ENCODE peak calls at places on chromosomes 5 and 9, in eight cellular contexts. One of them, this sample, is unnamed.

GRCh38 chr9:124673063-124673462 is 98.0 kb downstream of the NR6A1 start:
- DNase-seq in lower leg skin: no peak
- DNase-seq in A172: no peak
- DNase-seq in NCI-H510A: no peak
- DNase-seq in GM04504: no peak
- DNase-seq in COLO829: no peak
- DNase-seq in GM20000: no peak
- DNase-seq in CD4-positive, CD25-positive, alpha-beta regulatory T cell: no peak
- DNase-seq in this sample: no peak

GRCh38 chr5:54470677-54471076 is 15.2 kb downstream of the HSPB3 start:
- DNase-seq in CD4-positive, CD25-positive, alpha-beta regulatory T cell: no peak
- DNase-seq in GM20000: no peak
- DNase-seq in lower leg skin: no peak
- DNase-seq in GM04504: peak; percentile 59
- DNase-seq in A172: no peak
- DNase-seq in COLO829: no peak
- DNase-seq in NCI-H510A: no peak
- DNase-seq in this sample: no peak

GRCh38 chr9:25827626-25828025 is 149.4 kb upstream of the TUSC1 start:
- DNase-seq in lower leg skin: no peak
- DNase-seq in COLO829: no peak
- DNase-seq in CD4-positive, CD25-positive, alpha-beta regulatory T cell: no peak
- DNase-seq in GM04504: no peak
- DNase-seq in GM20000: no peak
- DNase-seq in A172: no peak
- DNase-seq in NCI-H510A: no peak
- DNase-seq in this sample: no peak

GRCh38 chr5:90575712-90576111 is 17.1 kb downstream of the ADGRV1 start:
- DNase-seq in CD4-positive, CD25-positive, alpha-beta regulatory T cell: no peak
- DNase-seq in A172: no peak
- DNase-seq in lower leg skin: no peak
- DNase-seq in GM20000: no peak
- DNase-seq in NCI-H510A: no peak
- DNase-seq in GM04504: no peak
- DNase-seq in COLO829: no peak
- DNase-seq in this sample: no peak

GRCh38 chr5:9337908-9338307 is 208.0 kb downstream of the SEMA5A start:
- DNase-seq in NCI-H510A: no peak
- DNase-seq in GM04504: peak; percentile 77
- DNase-seq in lower leg skin: no peak
- DNase-seq in GM20000: no peak
- DNase-seq in A172: peak; percentile 81
- DNase-seq in COLO829: peak; percentile 11
- DNase-seq in CD4-positive, CD25-positive, alpha-beta regulatory T cell: no peak
- DNase-seq in this sample: no peak

GRCh38 chr5:172305380-172305779 is 21.8 kb upstream of the UBTD2 start:
- DNase-seq in GM20000: no peak
- DNase-seq in CD4-positive, CD25-positive, alpha-beta regulatory T cell: no peak
- DNase-seq in lower leg skin: no peak
- DNase-seq in COLO829: no peak
- DNase-seq in GM04504: no peak
- DNase-seq in NCI-H510A: no peak
- DNase-seq in A172: no peak
- DNase-seq in this sample: no peak

GRCh38 chr9:109923371-109923770 is 143.4 kb downstream of the PALM2AKAP2 start:
- DNase-seq in GM04504: no peak
- DNase-seq in A172: no peak
- DNase-seq in lower leg skin: no peak
- DNase-seq in CD4-positive, CD25-positive, alpha-beta regulatory T cell: no peak
- DNase-seq in GM20000: no peak
- DNase-seq in NCI-H510A: peak; percentile 15
- DNase-seq in COLO829: no peak
- DNase-seq in this sample: peak; percentile 93

GRCh38 chr5:39214912-39215709 is 4.3 kb downstream of the FYB1 start:
- DNase-seq in GM04504: no peak
- DNase-seq in A172: no peak
- DNase-seq in COLO829: no peak
- DNase-seq in GM20000: no peak
- DNase-seq in NCI-H510A: no peak
- DNase-seq in CD4-positive, CD25-positive, alpha-beta regulatory T cell: peak; percentile 27
- DNase-seq in lower leg skin: no peak
- DNase-seq in this sample: no peak

GRCh38 chr9:34046784-34047379 is 1.8 kb downstream of the UBAP2 start:
- DNase-seq in GM20000: no peak
- DNase-seq in GM04504: no peak
- DNase-seq in COLO829: no peak
- DNase-seq in A172: no peak
- DNase-seq in lower leg skin: no peak
- DNase-seq in CD4-positive, CD25-positive, alpha-beta regulatory T cell: no peak
- DNase-seq in NCI-H510A: no peak
- DNase-seq in this sample: no peak

GRCh38 chr5:68770566-68770965 is 323.2 kb upstream of the SLC30A5 start:
- DNase-seq in CD4-positive, CD25-positive, alpha-beta regulatory T cell: no peak
- DNase-seq in NCI-H510A: no peak
- DNase-seq in GM20000: no peak
- DNase-seq in A172: no peak
- DNase-seq in lower leg skin: no peak
- DNase-seq in GM04504: no peak
- DNase-seq in COLO829: no peak
- DNase-seq in this sample: no peak

GRCh38 chr5:179605026-179605833 is 18.2 kb downstream of the HNRNPH1 start:
- DNase-seq in A172: no peak
- DNase-seq in GM20000: no peak
- DNase-seq in COLO829: no peak
- DNase-seq in CD4-positive, CD25-positive, alpha-beta regulatory T cell: no peak
- DNase-seq in GM04504: no peak
- DNase-seq in NCI-H510A: no peak
- DNase-seq in lower leg skin: no peak
- DNase-seq in this sample: no peak

GRCh38 chr5:72282878-72283277 is 37.2 kb downstream of the MRPS27 start:
- DNase-seq in COLO829: no peak
- DNase-seq in lower leg skin: no peak
- DNase-seq in GM04504: no peak
- DNase-seq in NCI-H510A: no peak
- DNase-seq in CD4-positive, CD25-positive, alpha-beta regulatory T cell: no peak
- DNase-seq in GM20000: no peak
- DNase-seq in A172: peak; percentile 31
- DNase-seq in this sample: no peak

GRCh38 chr5:122187426-122187825 is 58.1 kb downstream of the ZNF474 start:
- DNase-seq in CD4-positive, CD25-positive, alpha-beta regulatory T cell: no peak
- DNase-seq in NCI-H510A: no peak
- DNase-seq in GM20000: no peak
- DNase-seq in COLO829: no peak
- DNase-seq in GM04504: no peak
- DNase-seq in lower leg skin: no peak
- DNase-seq in A172: peak; percentile 74
- DNase-seq in this sample: no peak

GRCh38 chr9:95772320-95773060 is 103.0 kb upstream of the ERCC6L2 start:
- DNase-seq in COLO829: no peak
- DNase-seq in A172: no peak
- DNase-seq in lower leg skin: peak; percentile 83
- DNase-seq in CD4-positive, CD25-positive, alpha-beta regulatory T cell: no peak
- DNase-seq in GM04504: no peak
- DNase-seq in NCI-H510A: peak; percentile 29
- DNase-seq in GM20000: no peak
- DNase-seq in this sample: peak; percentile 54

GRCh38 chr9:128068656-128069221 is 707 bp downstream of the SLC25A25 start:
- DNase-seq in GM04504: no peak
- DNase-seq in COLO829: no peak
- DNase-seq in NCI-H510A: no peak
- DNase-seq in CD4-positive, CD25-positive, alpha-beta regulatory T cell: no peak
- DNase-seq in GM20000: no peak
- DNase-seq in A172: no peak
- DNase-seq in lower leg skin: no peak
- DNase-seq in this sample: no peak

GRCh38 chr5:171712616-171713015 is 73.0 kb upstream of the SMIM23 start:
- DNase-seq in CD4-positive, CD25-positive, alpha-beta regulatory T cell: no peak
- DNase-seq in NCI-H510A: no peak
- DNase-seq in GM20000: no peak
- DNase-seq in GM04504: no peak
- DNase-seq in A172: no peak
- DNase-seq in COLO829: no peak
- DNase-seq in lower leg skin: peak; percentile 54
- DNase-seq in this sample: no peak

GRCh38 chr5:66186108-66186507 is 42.0 kb downstream of the SREK1 start:
- DNase-seq in A172: no peak
- DNase-seq in CD4-positive, CD25-positive, alpha-beta regulatory T cell: no peak
- DNase-seq in NCI-H510A: no peak
- DNase-seq in GM04504: no peak
- DNase-seq in GM20000: no peak
- DNase-seq in lower leg skin: no peak
- DNase-seq in COLO829: no peak
- DNase-seq in this sample: no peak

GRCh38 chr5:133967715-133968056 is 739 bp downstream of the C5orf15 start:
- DNase-seq in lower leg skin: no peak
- DNase-seq in NCI-H510A: no peak
- DNase-seq in COLO829: no peak
- DNase-seq in GM04504: no peak
- DNase-seq in CD4-positive, CD25-positive, alpha-beta regulatory T cell: no peak
- DNase-seq in A172: peak; percentile 62
- DNase-seq in GM20000: no peak
- DNase-seq in this sample: no peak

GRCh38 chr5:96226941-96227552 is 206.0 kb downstream of the PCSK1 start:
- DNase-seq in NCI-H510A: no peak
- DNase-seq in A172: peak; percentile 93
- DNase-seq in GM04504: peak; percentile 93
- DNase-seq in GM20000: no peak
- DNase-seq in lower leg skin: peak; percentile 84
- DNase-seq in COLO829: peak; percentile 58
- DNase-seq in CD4-positive, CD25-positive, alpha-beta regulatory T cell: no peak
- DNase-seq in this sample: no peak

GRCh38 chr9:123394291-123395235 is 38.6 kb downstream of the CRB2 start:
- DNase-seq in GM20000: no peak
- DNase-seq in GM04504: no peak
- DNase-seq in lower leg skin: no peak
- DNase-seq in NCI-H510A: no peak
- DNase-seq in CD4-positive, CD25-positive, alpha-beta regulatory T cell: no peak
- DNase-seq in A172: no peak
- DNase-seq in COLO829: no peak
- DNase-seq in this sample: no peak

GRCh38 chr9:13648676-13649075 is 369.2 kb upstream of the MPDZ start:
- DNase-seq in GM20000: no peak
- DNase-seq in CD4-positive, CD25-positive, alpha-beta regulatory T cell: no peak
- DNase-seq in A172: no peak
- DNase-seq in NCI-H510A: no peak
- DNase-seq in COLO829: no peak
- DNase-seq in GM04504: no peak
- DNase-seq in lower leg skin: no peak
- DNase-seq in this sample: no peak

GRCh38 chr5:126864042-126864688 is 87.2 kb downstream of the LMNB1 start:
- DNase-seq in NCI-H510A: no peak
- DNase-seq in CD4-positive, CD25-positive, alpha-beta regulatory T cell: no peak
- DNase-seq in GM20000: no peak
- DNase-seq in lower leg skin: no peak
- DNase-seq in GM04504: no peak
- DNase-seq in A172: no peak
- DNase-seq in COLO829: no peak
- DNase-seq in this sample: no peak

GRCh38 chr5:151234476-151235238 is 10.8 kb upstream of the CCDC69 start:
- DNase-seq in GM20000: peak; percentile 82
- DNase-seq in NCI-H510A: no peak
- DNase-seq in CD4-positive, CD25-positive, alpha-beta regulatory T cell: no peak
- DNase-seq in COLO829: no peak
- DNase-seq in A172: no peak
- DNase-seq in lower leg skin: peak; percentile 89
- DNase-seq in GM04504: no peak
- DNase-seq in this sample: peak; percentile 32